ENCODE peak calls at places on chromosomes 12 and 14, in four cellular contexts. B is heart left ventricle, N is OCI-LY7, G is breast epithelium. Y is an unnamed sample.

GRCh38 chr14:68977137-68977740 is 1.9 kb downstream of the ACTN1 start:
- DNase-seq in B (no peak), N (no peak), G (no peak), Y (peak; percentile 28)

GRCh38 chr14:68203871-68204270 is 384.3 kb downstream of the RAD51B start:
- DNase-seq in B (no peak), N (no peak), G (no peak), Y (no peak)

GRCh38 chr14:37172024-37172869 is at the start of gene SLC25A21:
- DNase-seq in B (peak; percentile 70), N (no peak), G (peak; percentile 75), Y (no peak)

GRCh38 chr12:53938276-53939140 is at the start of gene HOXC13:
- DNase-seq in B (no peak), N (peak; percentile 68), G (peak; percentile 69), Y (no peak)

GRCh38 chr12:98679611-98680005 is 34.5 kb downstream of the APAF1 start:
- DNase-seq in B (no peak), N (no peak), G (no peak), Y (no peak)

GRCh38 chr12:104602426-104602825 is 145.7 kb downstream of the CHST11 start:
- DNase-seq in B (no peak), N (peak; percentile 36), G (no peak), Y (no peak)

GRCh38 chr12:106032141-106032925 is 106.4 kb downstream of the NUAK1 start:
- DNase-seq in B (no peak), N (no peak), G (no peak), Y (no peak)

GRCh38 chr12:127238061-127238460 is 1028.9 kb upstream of the TMEM132C start:
- DNase-seq in B (no peak), N (no peak), G (no peak), Y (no peak)

GRCh38 chr14:90692061-90692460 is 124.2 kb downstream of the TTC7B start:
- DNase-seq in B (no peak), N (no peak), G (no peak), Y (no peak)

GRCh38 chr12:131810672-131811071 is 17.5 kb upstream of the MMP17 start:
- DNase-seq in B (no peak), N (no peak), G (no peak), Y (no peak)

GRCh38 chr14:69237584-69237983 is 22.4 kb upstream of the GALNT16 start:
- DNase-seq in B (no peak), N (no peak), G (no peak), Y (no peak)

GRCh38 chr12:74415633-74416032 is 122.0 kb upstream of the ATXN7L3B start:
- DNase-seq in B (no peak), N (peak; percentile 41), G (no peak), Y (no peak)

GRCh38 chr12:59093090-59093489 is 172.8 kb upstream of the LRIG3 start:
- DNase-seq in B (no peak), N (no peak), G (no peak), Y (no peak)

GRCh38 chr14:39034481-39035296 is 68.3 kb downstream of the SEC23A start:
- DNase-seq in B (no peak), N (no peak), G (no peak), Y (no peak)

GRCh38 chr12:74515849-74516248 is 21.8 kb upstream of the ATXN7L3B start:
- DNase-seq in B (no peak), N (no peak), G (no peak), Y (no peak)

GRCh38 chr12:13390381-13390856 is 193.9 kb downstream of the EMP1 start:
- DNase-seq in B (peak; percentile 85), N (no peak), G (peak; percentile 92), Y (peak; percentile 79)

GRCh38 chr14:68598621-68599447 is 194.0 kb downstream of the ZFP36L1 start:
- DNase-seq in B (peak; percentile 73), N (no peak), G (no peak), Y (peak; percentile 21)

GRCh38 chr12:131643581-131644452 is 67.1 kb upstream of the SFSWAP start:
- DNase-seq in B (no peak), N (no peak), G (no peak), Y (no peak)

GRCh38 chr14:102942069-102942468 is 19.6 kb downstream of the AMN start:
- DNase-seq in B (no peak), N (no peak), G (no peak), Y (no peak)

GRCh38 chr14:102943454-102943853 is 21.0 kb downstream of the AMN start:
- DNase-seq in B (no peak), N (no peak), G (no peak), Y (no peak)

GRCh38 chr14:102945346-102946130 is 23.1 kb downstream of the AMN start:
- DNase-seq in B (no peak), N (no peak), G (no peak), Y (no peak)

GRCh38 chr14:102943979-102944378 is 21.5 kb downstream of the AMN start:
- DNase-seq in B (no peak), N (no peak), G (no peak), Y (no peak)

GRCh38 chr14:102944448-102945330 is 22.2 kb downstream of the AMN start:
- DNase-seq in B (no peak), N (no peak), G (no peak), Y (no peak)
- H3K36me3 ChIP-seq in B (peaks cover 34% of the 10 kb centered on the region), N (no peaks in the 10 kb centered on the region), G (peaks cover 25% of the 10 kb centered on the region), Y (peaks cover 89% of the 10 kb centered on the region)

GRCh38 chr14:22555573-22556011 is 33.4 kb downstream of the DAD1 start:
- DNase-seq in B (no peak), N (peak; percentile 58), G (no peak), Y (no peak)
- H3K27ac ChIP-seq in B (no peak overlapping the region), N (peak overlapping the region; percentile 97), G (peak overlapping the region; percentile 73), Y (no peak overlapping the region)

GRCh38 chr12:124812356-124812755 is 51.3 kb downstream of the SCARB1 start:
- DNase-seq in B (no peak), N (no peak), G (no peak), Y (no peak)
- H3K4me1 ChIP-seq in B (no peaks in the 10 kb centered on the region), N (no peaks in the 10 kb centered on the region), G (no peaks in the 10 kb centered on the region), Y (no peaks in the 10 kb centered on the region)

DNA sequence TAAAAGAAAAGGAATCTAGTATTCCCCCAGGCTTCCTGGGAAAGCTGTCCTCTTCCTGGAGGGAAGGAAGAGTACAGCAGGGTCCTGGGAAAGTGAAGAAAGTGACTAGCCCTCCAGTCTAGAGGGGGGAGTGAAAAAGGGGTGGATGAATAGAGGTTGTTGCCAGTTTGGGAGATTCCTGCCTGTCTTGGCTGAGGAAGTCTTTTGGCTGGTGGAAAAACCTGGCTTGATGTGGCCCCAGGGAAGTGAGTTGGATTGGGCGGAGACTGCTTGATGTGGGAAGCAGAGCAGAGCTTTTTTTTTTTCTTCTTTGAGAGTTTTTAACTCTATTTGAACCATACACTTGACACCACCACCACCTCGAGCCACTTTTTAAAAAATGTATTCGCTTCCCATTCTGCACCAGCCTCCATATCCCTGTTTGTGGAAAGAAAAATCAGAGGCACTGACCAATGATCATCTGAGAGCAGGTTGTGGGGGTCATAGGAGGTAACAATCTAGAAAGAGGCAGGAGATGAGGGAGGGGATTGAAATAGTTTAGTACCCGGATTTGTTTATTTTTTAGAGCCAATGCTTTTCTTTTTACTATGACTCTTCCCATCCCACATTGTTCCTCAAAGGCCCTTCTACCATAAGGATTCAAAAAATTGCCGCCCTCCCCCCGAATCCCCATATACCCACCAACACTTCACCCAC is 718 bp upstream of the DTX3 start:
- DNase-seq in B (peak; percentile 73), N (no peak), G (peak; percentile 74), Y (peak; percentile 43)
- H3K36me3 ChIP-seq in B (no peaks in the 10 kb centered on the region), N (peaks cover 41% of the 10 kb centered on the region), G (peaks cover 9% of the 10 kb centered on the region), Y (peaks cover 38% of the 10 kb centered on the region)

GRCh38 chr12:2113080-2113479 is 60.3 kb downstream of the CACNA1C start:
- DNase-seq in B (no peak), N (no peak), G (no peak), Y (no peak)

GRCh38 chr12:2110841-2111566 is 58.2 kb downstream of the CACNA1C start:
- DNase-seq in B (no peak), N (no peak), G (no peak), Y (no peak)

GRCh38 chr12:2111816-2112215 is 59.0 kb downstream of the CACNA1C start:
- DNase-seq in B (no peak), N (no peak), G (no peak), Y (no peak)

GRCh38 chr12:2113501-2113912 is 60.7 kb downstream of the CACNA1C start:
- DNase-seq in B (peak; percentile 64), N (no peak), G (no peak), Y (no peak)

DNA sequence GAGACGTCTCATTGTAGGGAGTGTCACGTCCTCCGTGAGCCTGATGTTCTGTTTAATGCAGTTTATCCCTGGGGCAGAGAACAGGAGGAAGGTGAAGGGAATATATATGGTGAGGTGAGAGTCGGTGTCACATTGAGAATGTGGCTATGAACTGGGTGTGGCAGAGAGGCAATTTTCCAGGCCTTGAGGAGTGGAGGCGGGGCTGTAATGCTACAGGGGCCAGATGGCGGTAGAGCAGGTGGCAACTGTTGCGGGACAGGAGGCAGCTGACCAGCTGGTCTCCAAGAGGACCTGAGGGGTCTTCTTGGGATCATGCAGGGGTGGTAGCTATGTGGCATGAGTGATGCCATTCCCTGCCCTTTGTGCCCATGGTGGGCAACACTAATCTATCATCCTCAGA is 59.6 kb downstream of the CACNA1C start:
- DNase-seq in B (no peak), N (no peak), G (no peak), Y (no peak)
- H3K27ac ChIP-seq in B (peak overlapping the region; percentile 73), N (no peak overlapping the region), G (no peak overlapping the region), Y (peak overlapping the region; percentile 55)

GRCh38 chr14:72613196-72613974 is 280.5 kb downstream of the DPF3 start:
- DNase-seq in B (peak; percentile 86), N (no peak), G (no peak), Y (no peak)
- H3K4me1 ChIP-seq in B (peaks cover 56% of the 10 kb centered on the region), N (no peaks in the 10 kb centered on the region), G (no peaks in the 10 kb centered on the region), Y (peaks cover 37% of the 10 kb centered on the region)

DNA sequence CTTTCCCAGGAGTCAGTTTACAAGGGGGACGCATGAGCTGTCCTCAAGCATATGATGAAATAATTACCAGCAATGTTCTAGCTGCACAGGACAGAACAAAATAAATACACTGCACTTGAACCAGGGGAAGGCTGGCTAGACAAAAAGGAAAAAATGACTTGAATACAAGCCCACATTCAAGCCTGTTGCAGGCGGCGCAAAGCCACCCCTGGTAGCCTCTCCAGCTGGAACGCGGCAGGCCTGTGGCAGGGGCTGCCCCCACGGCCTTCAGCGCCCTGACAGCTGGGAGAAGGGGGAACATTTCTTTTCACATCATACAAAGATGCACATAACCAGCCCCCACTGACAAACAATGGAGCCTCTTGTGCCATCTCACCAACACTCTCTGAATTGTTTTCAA is 57.1 kb downstream of the TRAFD1 start:
- DNase-seq in B (no peak), N (no peak), G (no peak), Y (no peak)
- H3K36me3 ChIP-seq in B (peaks cover 21% of the 10 kb centered on the region), N (peaks cover 40% of the 10 kb centered on the region), G (peaks cover 11% of the 10 kb centered on the region), Y (peaks cover 36% of the 10 kb centered on the region)

DNA sequence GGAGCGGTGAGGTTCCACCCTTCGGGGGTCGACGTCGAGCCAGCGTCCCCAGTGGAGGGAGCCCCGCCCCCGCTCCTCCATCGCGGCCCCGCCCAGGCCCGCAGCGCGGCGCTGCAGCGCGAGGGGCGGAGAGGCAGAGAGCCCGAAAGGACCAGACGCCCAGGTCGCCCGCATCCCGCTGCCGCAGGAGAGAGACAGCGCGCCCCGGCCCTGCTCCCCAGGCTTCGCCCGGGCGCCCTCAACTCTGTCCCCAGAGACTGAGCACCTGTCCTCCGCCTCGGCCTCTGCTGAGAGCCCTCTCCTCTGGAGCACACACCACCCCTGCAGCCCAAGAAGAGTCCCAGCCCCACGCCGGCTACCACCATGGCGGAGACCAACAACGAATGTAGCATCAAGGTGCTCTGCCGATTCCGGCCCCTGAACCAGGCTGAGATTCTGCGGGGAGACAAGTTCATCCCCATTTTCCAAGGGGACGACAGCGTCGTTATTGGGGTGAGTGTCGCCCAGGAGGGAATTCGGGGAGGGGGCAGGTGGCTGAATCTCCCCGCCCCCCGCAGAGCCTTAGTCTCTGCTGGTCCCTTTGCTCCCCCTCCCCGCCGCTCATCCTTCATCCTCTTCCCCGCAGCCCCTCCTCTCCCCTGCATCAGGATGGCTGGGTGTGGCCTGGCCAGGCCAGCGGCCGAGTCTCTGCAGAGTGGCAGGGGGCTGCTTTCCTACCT is at the start of gene KIF5A:
- DNase-seq in B (no peak), N (peak; percentile 35), G (no peak), Y (no peak)
- H3K27ac ChIP-seq in B (no peak within 1 kb of the TSS), N (no peak within 1 kb of the TSS), G (no peak within 1 kb of the TSS), Y (no peak within 1 kb of the TSS)

Y was measured in thoracic aorta.